ENCODE peak calls at places on chromosome 5, in six cellular contexts. I is kidney, X is HCT116, Y is endodermal cell, V is neuronal stem cell, Q is keratinocyte. E is an unnamed sample.

GRCh38 chr5:115494570-115495289 is 49.8 kb downstream of the FEM1C start:
- DNase-seq in I (no peak), X (no peak), Y (no peak), V (no peak), Q (no peak), E (no peak)

GRCh38 chr5:159163027-159163699 is 46.2 kb downstream of the RNF145 start:
- DNase-seq in I (no peak), X (peak; percentile 32), Y (no peak), V (no peak), Q (no peak), E (no peak)

GRCh38 chr5:125033602-125034001 is 287.2 kb upstream of the ZNF608 start:
- DNase-seq in I (no peak), X (no peak), Y (no peak), V (no peak), Q (no peak), E (no peak)

GRCh38 chr5:140261403-140262171 is 41.3 kb downstream of the PFDN1 start:
- DNase-seq in I (peak; percentile 86), X (peak; percentile 79), Y (no peak), V (no peak), Q (no peak), E (no peak)

GRCh38 chr5:76641514-76642120 is 18.4 kb upstream of the F2RL2 start:
- DNase-seq in I (no peak), X (peak; percentile 71), Y (peak; percentile 89), V (peak; percentile 72), Q (no peak), E (peak; percentile 89)

GRCh38 chr5:80109549-80110478 is 74.7 kb downstream of the THBS4 start:
- DNase-seq in I (no peak), X (no peak), Y (peak; percentile 71), V (no peak), Q (no peak), E (no peak)

GRCh38 chr5:39231705-39232525 is 12.6 kb upstream of the FYB1 start:
- DNase-seq in I (no peak), X (no peak), Y (no peak), V (no peak), Q (no peak), E (no peak)

GRCh38 chr5:149576021-149576420 is 5.3 kb upstream of the ARHGEF37 start:
- DNase-seq in I (no peak), X (no peak), Y (no peak), V (no peak), Q (no peak), E (no peak)

GRCh38 chr5:143140492-143141231 is 262.8 kb downstream of the NR3C1 start:
- DNase-seq in I (no peak), X (no peak), Y (no peak), V (no peak), Q (no peak), E (no peak)

GRCh38 chr5:180395540-180396274 is 42.6 kb upstream of the GFPT2 start:
- DNase-seq in I (no peak), X (no peak), Y (no peak), V (no peak), Q (no peak), E (no peak)

GRCh38 chr5:94314507-94315170 is 303.8 kb downstream of the KIAA0825 start:
- DNase-seq in I (no peak), X (no peak), Y (no peak), V (no peak), Q (no peak), E (no peak)

GRCh38 chr5:102879741-102880140 is 124.6 kb downstream of the PAM start:
- DNase-seq in I (no peak), X (no peak), Y (no peak), V (no peak), Q (no peak), E (no peak)

GRCh38 chr5:134000116-134000515 is 4.7 kb downstream of the VDAC1 start:
- DNase-seq in I (no peak), X (no peak), Y (no peak), V (no peak), Q (no peak), E (no peak)

GRCh38 chr5:147568710-147569109 is 58.8 kb upstream of the DPYSL3 start:
- DNase-seq in I (no peak), X (no peak), Y (peak; percentile 65), V (no peak), Q (no peak), E (no peak)
- H3K9ac ChIP-seq in I (no peak overlapping the region), X (no peak overlapping the region), Y (no peak overlapping the region), V (no peak overlapping the region), Q (no peak overlapping the region), E (no peak overlapping the region)

DNA sequence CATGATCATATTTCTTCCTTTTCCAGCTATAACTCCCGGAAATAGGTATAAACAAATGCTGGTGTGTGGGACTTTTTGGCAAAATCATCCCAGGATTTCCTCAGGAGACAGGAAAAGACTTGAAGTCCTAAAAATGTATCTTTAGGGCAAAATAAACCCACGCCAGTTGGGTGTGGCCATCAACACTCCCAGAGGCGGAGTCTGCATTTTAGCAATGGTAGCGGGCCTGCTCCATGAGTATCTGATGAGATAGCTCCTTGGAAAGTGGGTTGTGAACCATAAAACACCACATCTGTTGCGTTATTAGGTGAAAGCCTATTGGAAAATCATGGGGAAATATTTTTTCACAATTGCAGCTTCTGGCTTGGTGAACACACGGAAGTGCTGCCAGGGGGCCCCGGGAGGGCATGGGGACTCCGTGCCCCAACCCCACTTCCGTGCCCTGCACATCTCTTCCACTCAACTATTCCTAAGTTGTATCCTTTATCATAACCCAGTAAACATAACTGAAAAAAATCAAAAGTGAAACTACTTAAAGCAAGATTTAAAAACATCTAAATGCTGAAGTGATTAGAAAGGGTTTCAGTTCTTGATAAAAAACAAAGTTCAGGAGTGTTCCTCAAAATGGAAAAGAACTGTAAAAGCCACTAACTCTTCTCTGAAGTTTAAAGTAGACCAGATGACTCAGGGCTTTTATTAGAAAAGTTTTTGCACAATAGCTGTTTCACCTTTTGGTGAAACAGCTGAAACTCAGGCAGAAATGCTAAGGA is 111.2 kb downstream of the LRRC70 start:
- DNase-seq in I (no peak), X (no peak), Y (no peak), V (no peak), Q (no peak), E (no peak)
- H3K9ac ChIP-seq in I (no peak overlapping the region), X (no peak overlapping the region), Y (no peak overlapping the region), V (no peak overlapping the region), Q (no peak overlapping the region), E (no peak overlapping the region)

GRCh38 chr5:116564322-116564721 is 10.3 kb downstream of the SEMA6A start:
- DNase-seq in I (no peak), X (no peak), Y (peak; percentile 35), V (no peak), Q (no peak), E (no peak)
- H3K9ac ChIP-seq in I (no peak overlapping the region), X (no peak overlapping the region), Y (no peak overlapping the region), V (no peak overlapping the region), Q (no peak overlapping the region), E (no peak overlapping the region)

GRCh38 chr5:109192027-109192426 is 217.7 kb downstream of the PJA2 start:
- DNase-seq in I (no peak), X (no peak), Y (no peak), V (no peak), Q (no peak), E (no peak)
- H3K9ac ChIP-seq in I (no peak overlapping the region), X (peak overlapping the region; percentile 18), Y (no peak overlapping the region), V (no peak overlapping the region), Q (no peak overlapping the region), E (no peak overlapping the region)

GRCh38 chr5:10629661-10630060 is 65.8 kb downstream of the ANKRD33B start:
- DNase-seq in I (no peak), X (no peak), Y (no peak), V (no peak), Q (no peak), E (no peak)

GRCh38 chr5:10625700-10626472 is 62.0 kb downstream of the ANKRD33B start:
- DNase-seq in I (peak; percentile 61), X (no peak), Y (no peak), V (no peak), Q (no peak), E (no peak)

GRCh38 chr5:10626473-10627013 is 62.7 kb downstream of the ANKRD33B start:
- DNase-seq in I (no peak), X (no peak), Y (no peak), V (no peak), Q (no peak), E (no peak)

GRCh38 chr5:10628601-10629000 is 64.7 kb downstream of the ANKRD33B start:
- DNase-seq in I (peak; percentile 74), X (no peak), Y (no peak), V (no peak), Q (no peak), E (no peak)

GRCh38 chr5:10627185-10628115 is 63.6 kb downstream of the ANKRD33B start:
- DNase-seq in I (peak; percentile 94), X (peak; percentile 89), Y (peak; percentile 98), V (peak; percentile 97), Q (peak; percentile 82), E (peak; percentile 92)
- H3K9ac ChIP-seq in I (peak overlapping the region; percentile 28), X (peak overlapping the region; percentile 52), Y (peak overlapping the region; percentile 17), V (no peak overlapping the region), Q (peak overlapping the region; percentile 38), E (peak overlapping the region; percentile 51)

GRCh38 chr5:136028782-136029742 is at the start of gene TGFBI:
- DNase-seq in I (peak; percentile 91), X (no peak), Y (peak; percentile 90), V (peak; percentile 63), Q (no peak), E (no peak)
- H3K9ac ChIP-seq in I (no peak within 1 kb of the TSS), X (no peak within 1 kb of the TSS), Y (no peak within 1 kb of the TSS), V (peak within 1 kb of the TSS; percentile 78), Q (peak within 1 kb of the TSS; percentile 63), E (no peak within 1 kb of the TSS)

GRCh38 chr5:329106-329757 is 7.7 kb downstream of the AHRR start:
- DNase-seq in I (no peak), X (no peak), Y (no peak), V (no peak), Q (no peak), E (no peak)
- H3K9ac ChIP-seq in I (no peak overlapping the region), X (no peak overlapping the region), Y (no peak overlapping the region), V (no peak overlapping the region), Q (no peak overlapping the region), E (no peak overlapping the region)

GRCh38 chr5:178486305-178486704 is 103.9 kb downstream of the COL23A1 start:
- DNase-seq in I (no peak), X (no peak), Y (no peak), V (no peak), Q (no peak), E (no peak)
- H3K9ac ChIP-seq in I (no peak overlapping the region), X (no peak overlapping the region), Y (no peak overlapping the region), V (no peak overlapping the region), Q (no peak overlapping the region), E (no peak overlapping the region)

DNA sequence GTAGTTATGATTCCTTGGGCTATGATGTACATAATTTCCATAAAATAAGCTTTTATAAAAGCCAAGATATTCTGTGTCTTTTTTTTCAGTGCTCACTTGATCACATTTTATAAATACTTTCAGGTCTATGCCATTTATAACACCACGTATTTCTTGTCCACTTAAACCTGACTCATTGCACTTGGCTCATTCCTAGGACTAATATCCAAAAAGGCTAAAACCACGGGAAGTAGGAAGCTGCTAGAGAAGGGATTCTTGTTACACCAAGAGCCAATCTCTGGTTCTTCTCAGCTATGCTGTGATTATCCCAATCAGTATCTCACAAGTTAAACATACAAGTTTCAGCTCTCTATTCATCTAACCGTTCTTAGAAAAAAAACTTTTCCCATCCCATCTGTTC is 80.4 kb upstream of the CDH6 start:
- DNase-seq in I (no peak), X (no peak), Y (no peak), V (no peak), Q (no peak), E (no peak)
- H3K9ac ChIP-seq in I (no peak overlapping the region), X (no peak overlapping the region), Y (no peak overlapping the region), V (no peak overlapping the region), Q (no peak overlapping the region), E (no peak overlapping the region)